ENCODE peak calls at places on chromosomes 16 and 17, in seven cellular contexts. M, S, Q, N, G, H and X are unnamed samples.

GRCh38 chr17:8465381-8466158 is 29.9 kb downstream of the NDEL1 start:
- DNase-seq in H (no peak), S (peak), G (no peak), N (no peak), Q (peak), M (no peak), X (no peak)

GRCh38 chr17:83075270-83075880 is 4.0 kb upstream of the METRNL start:
- DNase-seq in S (no peak), G (no peak), N (no peak), M (no peak), H (no peak), Q (no peak), X (no peak)

GRCh38 chr17:9837551-9838471 is 12.1 kb downstream of the GLP2R start:
- DNase-seq in H (peak), G (no peak), M (no peak), S (peak), Q (peak), N (peak), X (no peak)

GRCh38 chr17:77186141-77186604 is 45.4 kb downstream of the SEC14L1 start:
- DNase-seq in G (no peak), Q (no peak), N (no peak), H (no peak), S (no peak), M (no peak), X (no peak)

GRCh38 chr16:85569615-85570212 is 43.4 kb upstream of the GSE1 start:
- DNase-seq in Q (peak), H (peak), N (no peak), M (peak), G (no peak), S (no peak), X (peak)

GRCh38 chr17:13634001-13634400 is 32.3 kb upstream of the HS3ST3A1 start:
- DNase-seq in N (no peak), H (no peak), S (no peak), M (no peak), G (no peak), Q (no peak), X (no peak)

GRCh38 chr17:61289408-61290385 is 109.9 kb upstream of the TBX2 start:
- DNase-seq in S (no peak), M (no peak), H (no peak), Q (no peak), G (no peak), N (no peak), X (no peak)

GRCh38 chr16:24729967-24730815 is 740 bp downstream of the TNRC6A start:
- DNase-seq in G (no peak), M (peak), N (peak), S (peak), H (peak), Q (no peak), X (no peak)

GRCh38 chr16:58269526-58269925 is 25.3 kb downstream of the PRSS54 start:
- DNase-seq in Q (no peak), M (no peak), N (no peak), H (peak), G (no peak), S (peak), X (no peak)

GRCh38 chr16:3023415-3023668 is 400 bp downstream of the HCFC1R1 start:
- DNase-seq in N (no peak), G (no peak), Q (no peak), H (no peak), M (no peak), S (peak), X (no peak)

GRCh38 chr16:84955427-84955826 is 55.9 kb downstream of the ZDHHC7 start:
- DNase-seq in S (no peak), N (no peak), M (peak), G (no peak), H (no peak), Q (no peak), X (no peak)

GRCh38 chr17:418421-418751 is 65.8 kb upstream of the RPH3AL start:
- DNase-seq in M (no peak), Q (no peak), S (no peak), N (no peak), H (no peak), G (no peak), X (peak)

GRCh38 chr16:48153689-48154265 is 2.0 kb downstream of the ABCC12 start:
- DNase-seq in S (no peak), H (no peak), Q (no peak), G (no peak), N (no peak), M (no peak), X (no peak)

GRCh38 chr17:9217151-9218067 is 196.1 kb downstream of the NTN1 start:
- DNase-seq in G (no peak), Q (peak), S (peak), N (no peak), M (no peak), H (peak), X (no peak)

GRCh38 chr17:20991276-20992037 is 51.4 kb downstream of the USP22 start:
- DNase-seq in G (no peak), H (no peak), S (no peak), N (no peak), M (no peak), Q (no peak), X (no peak)

GRCh38 chr17:32490101-32490482 is 3.3 kb downstream of the CDK5R1 start:
- DNase-seq in Q (no peak), G (no peak), S (no peak), N (no peak), H (no peak), M (no peak), X (no peak)

GRCh38 chr16:35146031-35146710 is 1686.8 kb downstream of the TP53TG3F start:
- DNase-seq in N (no peak), G (no peak), Q (no peak), H (no peak), S (no peak), M (no peak), X (no peak)

GRCh38 chr16:20910781-20911321 is 10.3 kb downstream of the LYRM1 start:
- DNase-seq in G (no peak), H (peak), M (no peak), S (peak), Q (peak), N (peak), X (no peak)
- H3K4me3 ChIP-seq in G (no peak), H (no peak), M (no peak), S (no peak), Q (no peak), N (no peak), X (no peak)

DNA sequence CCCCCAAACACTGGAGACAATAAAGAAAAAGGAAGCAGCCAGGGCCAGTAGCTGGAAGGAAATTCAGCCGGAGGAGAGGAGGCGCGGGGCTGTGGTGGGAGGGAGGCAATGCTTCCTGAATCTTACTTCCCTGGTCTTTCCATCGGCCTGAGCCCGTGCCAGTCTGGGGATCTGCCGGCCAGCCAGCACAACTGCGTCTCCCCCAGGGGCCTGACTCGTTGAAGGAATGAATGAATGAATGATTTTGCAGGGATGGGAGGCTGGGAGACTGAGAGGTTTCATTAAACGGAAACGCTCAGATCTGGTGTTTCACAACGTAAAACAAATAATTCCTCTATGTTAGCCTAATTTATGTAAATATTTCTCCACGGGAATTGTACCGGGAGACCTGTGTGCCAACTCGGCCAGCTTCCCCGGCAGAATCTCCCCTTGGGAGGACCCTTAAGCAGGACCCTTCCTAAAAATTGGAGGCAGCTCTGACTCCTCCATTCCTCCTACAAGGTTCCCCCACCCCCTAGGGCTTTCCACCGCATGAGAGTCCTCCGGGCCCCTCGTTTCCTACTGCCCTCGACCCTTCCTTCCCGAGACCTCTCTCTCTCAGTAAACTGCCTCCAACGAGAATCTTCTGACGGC is 1.3 kb upstream of the BAIAP2 start:
- DNase-seq in Q (no peak), M (no peak), G (no peak), N (no peak), S (no peak), H (no peak), X (no peak)
- H3K4me3 ChIP-seq in Q (peak), M (peak), G (peak), N (peak), S (peak), H (peak), X (peak)

GRCh38 chr16:68470461-68471150 is 22.3 kb upstream of the SMPD3 start:
- DNase-seq in H (no peak), M (no peak), S (no peak), Q (no peak), G (no peak), N (no peak), X (no peak)
- H3K4me3 ChIP-seq in H (no peak), M (peak), S (no peak), Q (no peak), G (peak), N (no peak), X (peak)

GRCh38 chr17:49000943-49001342 is 3.8 kb downstream of the IGF2BP1 start:
- DNase-seq in M (no peak), N (no peak), H (peak), G (no peak), S (no peak), Q (no peak), X (no peak)

GRCh38 chr17:49001671-49002070 is 4.5 kb downstream of the IGF2BP1 start:
- DNase-seq in M (no peak), N (no peak), Q (no peak), H (no peak), G (no peak), S (no peak), X (no peak)

GRCh38 chr17:49003557-49004511 is 6.6 kb downstream of the IGF2BP1 start:
- DNase-seq in H (peak), M (no peak), Q (no peak), S (no peak), G (no peak), N (no peak), X (no peak)

GRCh38 chr17:49002331-49002730 is 5.1 kb downstream of the IGF2BP1 start:
- DNase-seq in M (no peak), N (no peak), G (no peak), S (no peak), H (no peak), Q (no peak), X (no peak)

DNA sequence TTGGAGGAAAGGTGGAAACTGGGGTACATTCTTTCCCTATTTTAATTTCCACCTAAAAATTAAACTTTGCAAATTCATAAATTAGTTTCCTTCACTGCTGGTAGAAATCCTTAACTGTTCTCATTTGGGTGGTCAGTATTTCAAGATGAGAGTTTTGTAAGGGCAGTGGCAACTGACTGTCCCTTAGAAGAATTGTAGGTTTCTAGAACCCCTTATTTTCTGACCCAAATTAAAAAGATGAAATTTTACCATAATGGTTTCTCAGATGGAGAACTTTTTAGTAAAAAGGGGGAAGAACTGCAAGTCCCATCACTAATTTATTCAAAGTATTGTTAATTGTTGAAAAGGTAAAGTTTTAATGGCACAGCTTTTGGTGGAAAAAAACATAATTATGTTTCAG is 5.6 kb downstream of the IGF2BP1 start:
- DNase-seq in S (no peak), H (no peak), M (no peak), G (no peak), Q (no peak), N (no peak), X (no peak)
- H3K4me3 ChIP-seq in S (no peak), H (no peak), M (no peak), G (no peak), Q (no peak), N (peak), X (no peak)

GRCh38 chr16:30525844-30526136 is 576 bp downstream of the ZNF768 start:
- DNase-seq in S (no peak), G (no peak), N (no peak), M (no peak), Q (no peak), H (no peak), X (no peak)
- H3K4me3 ChIP-seq in S (peak), G (peak), N (peak), M (peak), Q (peak), H (peak), X (peak)